ENCODE peak calls at places on chromosomes 3 and 15, in nine cellular contexts. E, Q, A, N, U, G, B, M and F are unnamed samples.

GRCh38 chr15:96181873-96182301 is 148.6 kb upstream of the NR2F2 start:
- DNase-seq in G (no peak), U (peak), A (peak), M (no peak), Q (peak), N (peak), E (no peak), B (no peak), F (no peak)

GRCh38 chr3:88810455-88810854 is 297.0 kb upstream of the EPHA3 start:
- DNase-seq in B (no peak), M (no peak), A (peak), Q (no peak), E (no peak), U (peak), N (no peak), G (no peak), F (no peak)

GRCh38 chr15:80423215-80423614 is 19.0 kb downstream of the ARNT2 start:
- DNase-seq in G (no peak), A (peak), E (no peak), B (no peak), U (peak), M (no peak), Q (no peak), N (no peak), F (no peak)

GRCh38 chr3:94615275-94616065 is 552.6 kb downstream of the NSUN3 start:
- DNase-seq in A (no peak), G (no peak), M (no peak), B (peak), N (no peak), E (no peak), Q (no peak), U (no peak), F (no peak)

GRCh38 chr3:191473766-191474198 is 12.8 kb downstream of the PYDC2 start:
- DNase-seq in G (no peak), N (no peak), U (no peak), A (no peak), E (no peak), M (no peak), Q (no peak), B (no peak), F (no peak)

GRCh38 chr3:170012683-170013400 is 25.0 kb upstream of the GPR160 start:
- DNase-seq in B (no peak), E (peak), A (no peak), N (no peak), G (no peak), M (no peak), U (no peak), Q (peak), F (no peak)

GRCh38 chr3:11386413-11387155 is 114.4 kb downstream of the ATG7 start:
- DNase-seq in A (peak), M (no peak), Q (peak), U (peak), E (peak), B (no peak), N (no peak), G (no peak), F (no peak)

GRCh38 chr15:89812847-89813320 is 1.8 kb downstream of the ANPEP start:
- DNase-seq in G (no peak), A (no peak), Q (no peak), U (no peak), N (no peak), B (no peak), M (no peak), E (no peak), F (no peak)

GRCh38 chr3:153350420-153350819 is 188.4 kb downstream of the RAP2B start:
- DNase-seq in B (peak), E (peak), A (peak), U (peak), G (no peak), Q (no peak), N (no peak), M (no peak), F (no peak)

GRCh38 chr3:51708216-51708845 is 1.5 kb downstream of the GRM2 start:
- DNase-seq in G (no peak), A (no peak), E (no peak), U (no peak), Q (no peak), N (peak), M (peak), B (no peak), F (no peak)

GRCh38 chr3:59873576-59874230 is 823.9 kb upstream of the CFAP20DC start:
- DNase-seq in G (no peak), U (no peak), N (no peak), M (no peak), E (no peak), Q (no peak), B (no peak), A (no peak), F (peak)

GRCh38 chr15:40766906-40767837 is 2.6 kb upstream of the C15orf62 start:
- DNase-seq in M (peak), A (peak), N (no peak), B (no peak), G (no peak), Q (no peak), E (no peak), U (peak), F (no peak)

GRCh38 chr3:158420654-158421396 is 150.2 kb upstream of the MLF1 start:
- DNase-seq in B (peak), A (peak), G (no peak), E (no peak), M (no peak), U (peak), N (no peak), Q (no peak), F (peak)

GRCh38 chr15:43376017-43376705 is 5.3 kb downstream of the TUBGCP4 start:
- DNase-seq in B (no peak), U (peak), E (peak), N (no peak), A (no peak), G (peak), Q (peak), M (no peak), F (peak)

GRCh38 chr15:41878355-41878699 is 15.5 kb downstream of the SPTBN5 start:
- DNase-seq in Q (no peak), B (no peak), G (no peak), N (no peak), M (no peak), E (no peak), U (no peak), A (no peak), F (no peak)

GRCh38 chr3:151356791-151357460 is 27.6 kb upstream of the P2RY13 start:
- DNase-seq in M (no peak), G (peak), A (peak), E (no peak), Q (no peak), U (peak), N (no peak), B (no peak), F (no peak)

GRCh38 chr3:149395107-149396089 is 17.9 kb upstream of the TM4SF1 start:
- DNase-seq in U (peak), M (peak), G (no peak), B (no peak), E (peak), Q (no peak), N (peak), A (peak), F (no peak)

GRCh38 chr3:78847603-78848002 is 920.2 kb downstream of the ROBO1 start:
- DNase-seq in E (no peak), B (no peak), A (no peak), G (no peak), Q (no peak), N (no peak), M (no peak), U (no peak), F (no peak)

GRCh38 chr3:13189639-13190375 is 116.6 kb upstream of the IQSEC1 start:
- DNase-seq in B (no peak), M (peak), G (no peak), E (peak), A (peak), N (no peak), U (peak), Q (no peak), F (peak)

DNA sequence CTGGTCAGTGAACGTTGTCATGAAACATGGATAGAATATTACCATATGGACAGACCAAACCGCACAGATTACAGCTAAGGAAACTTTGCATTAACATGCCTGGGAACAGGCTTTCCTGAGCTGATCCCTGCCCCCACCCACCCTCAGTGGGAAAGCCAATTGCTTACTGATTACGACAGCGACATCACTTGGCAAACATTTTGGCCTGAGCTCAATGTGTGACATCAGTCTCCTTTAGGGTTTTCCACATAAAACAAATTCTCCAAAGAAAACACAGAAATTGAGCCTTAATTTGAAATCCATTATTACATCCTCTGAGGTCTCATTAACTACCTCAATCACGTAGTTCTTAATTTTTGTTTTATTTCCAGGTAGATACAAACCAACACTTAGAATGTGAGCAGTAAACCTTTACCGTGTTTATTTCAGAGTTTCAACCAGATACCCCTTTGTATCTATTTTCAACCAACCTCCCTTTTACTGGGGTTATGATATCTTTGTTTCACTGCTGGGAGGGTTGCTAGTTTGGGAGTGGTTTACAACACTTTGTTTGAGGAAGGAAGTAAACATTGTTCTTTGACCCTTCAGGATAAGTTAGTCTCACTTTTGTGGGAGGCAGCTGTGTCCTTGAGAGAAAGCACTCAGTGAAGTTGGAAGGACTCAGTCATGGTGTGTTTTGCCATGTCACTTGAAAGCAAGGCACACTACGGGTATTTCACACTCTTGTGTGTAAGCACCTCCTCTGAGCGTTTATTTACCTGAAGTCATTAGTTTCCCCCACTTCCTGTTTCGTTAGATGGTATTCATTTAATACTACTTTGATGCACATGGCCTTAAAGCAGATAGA is 103.1 kb downstream of the CMSS1 start:
- DNase-seq in B (no peak), E (peak), Q (peak), M (peak), U (peak), N (peak), G (no peak), A (no peak), F (peak)
- TF ChIP-seq CTCF in B (no peak), E (no peak), Q (no peak), M (no peak), U (no peak), N (no peak), G (no peak), A (no peak), F (no peak)

DNA sequence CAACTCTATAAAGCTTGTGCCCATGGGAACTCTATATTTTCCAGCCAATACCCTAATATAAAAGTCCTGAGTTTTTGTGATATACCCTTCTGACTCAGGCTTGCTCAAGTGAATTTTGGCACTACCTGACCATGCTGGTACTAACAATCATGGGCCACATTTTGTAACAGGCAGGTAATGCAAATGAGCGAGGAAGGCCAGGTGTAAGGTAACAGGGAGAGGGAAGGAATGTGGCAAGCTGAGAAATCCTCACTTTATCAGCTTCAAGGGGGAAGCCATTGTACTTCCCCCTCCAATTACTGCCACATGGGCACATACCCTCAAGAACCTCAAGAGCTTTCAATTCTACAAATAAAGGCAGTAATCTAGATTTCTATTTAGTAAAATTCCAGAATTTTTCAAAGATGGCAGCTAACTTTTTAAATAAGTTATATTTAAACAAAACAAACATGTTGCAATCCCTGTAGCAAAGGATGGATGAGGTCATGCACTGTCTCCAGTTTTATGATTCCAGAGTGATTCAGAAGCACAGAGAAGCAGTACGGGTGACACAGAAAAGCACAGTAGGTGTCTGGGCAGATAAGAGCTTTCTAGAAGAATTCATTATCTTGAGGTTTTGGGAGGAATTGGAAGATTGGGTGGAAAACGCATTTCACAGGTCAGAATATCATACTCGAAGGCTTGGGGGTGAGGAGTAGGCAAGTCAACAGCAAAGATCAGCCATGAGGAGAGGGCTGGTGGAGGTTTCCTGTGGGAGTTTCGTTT is 87.6 kb downstream of the FOXP1 start:
- DNase-seq in G (no peak), N (no peak), M (no peak), B (peak), E (peak), A (peak), U (peak), Q (no peak), F (no peak)
- H3K4me3 ChIP-seq in G (no peak), N (peak), M (no peak), B (peak), E (no peak), A (peak), U (peak), Q (no peak), F (no peak)

GRCh38 chr15:45572627-45573026 is 14.6 kb upstream of the BLOC1S6 start:
- DNase-seq in G (no peak), M (no peak), N (no peak), B (no peak), A (no peak), U (no peak), Q (no peak), E (no peak), F (no peak)

DNA sequence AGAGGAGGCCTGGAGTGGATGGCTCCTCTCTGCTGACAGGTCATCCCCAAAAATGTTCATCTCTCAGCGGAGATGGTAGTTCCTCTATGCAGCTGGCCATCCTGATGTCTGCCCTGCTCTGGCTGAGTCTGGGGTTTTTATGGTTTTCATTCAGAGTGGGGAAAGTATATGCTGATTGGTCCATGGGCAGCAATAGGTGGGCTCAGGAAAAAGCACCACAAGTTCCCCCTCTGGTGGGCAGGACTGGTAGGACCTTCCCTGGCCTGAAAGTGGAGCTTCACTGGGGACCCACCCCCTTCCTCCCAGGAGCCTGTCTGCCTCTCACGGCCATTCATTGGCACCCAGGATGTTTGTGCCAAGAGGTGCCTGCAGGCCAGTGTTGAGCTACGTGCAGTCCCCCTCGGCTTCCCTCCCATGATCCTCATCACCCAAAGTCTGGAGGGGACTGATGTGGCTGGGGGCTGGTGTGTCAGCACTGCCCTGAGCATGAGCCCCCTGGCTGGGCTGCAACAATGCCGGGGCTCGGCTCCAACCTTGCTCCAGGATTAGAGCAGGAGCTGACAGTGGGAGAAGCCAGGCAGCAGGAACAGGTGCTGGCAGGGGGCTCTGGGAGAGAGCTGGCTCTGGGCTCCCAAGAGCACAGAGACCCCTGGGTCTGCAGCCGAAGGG is 13.1 kb upstream of the BLOC1S6 start:
- DNase-seq in U (peak), N (no peak), A (no peak), B (no peak), E (peak), Q (peak), G (peak), M (no peak), F (peak)
- TF ChIP-seq CTCF in U (peak), N (no peak), A (peak), B (peak), E (peak), Q (no peak), G (peak), M (no peak), F (peak)

GRCh38 chr3:9932535-9932842 is 1.1 kb upstream of the CRELD1 start:
- DNase-seq in A (no peak), N (no peak), E (no peak), B (no peak), Q (peak), M (no peak), G (no peak), U (no peak), F (no peak)
- H3K4me3 ChIP-seq in A (peak), N (peak), E (no peak), B (peak), Q (peak), M (peak), G (peak), U (peak), F (peak)

GRCh38 chr3:36943601-36944000 is 1.3 kb downstream of the TRANK1 start:
- DNase-seq in E (no peak), M (no peak), Q (no peak), A (no peak), N (no peak), U (no peak), B (no peak), G (no peak), F (no peak)

GRCh38 chr3:36942632-36943248 is 2.1 kb downstream of the TRANK1 start:
- DNase-seq in E (peak), M (no peak), U (no peak), N (no peak), B (no peak), Q (peak), G (no peak), A (no peak), F (no peak)

GRCh38 chr3:36945326-36945980 is 599 bp upstream of the TRANK1 start:
- DNase-seq in M (no peak), B (no peak), A (no peak), G (no peak), N (peak), Q (no peak), E (no peak), U (no peak), F (no peak)

GRCh38 chr3:36944641-36945270 is at the start of gene TRANK1:
- DNase-seq in B (no peak), G (peak), Q (peak), M (peak), N (peak), E (peak), U (peak), A (no peak), F (peak)

DNA sequence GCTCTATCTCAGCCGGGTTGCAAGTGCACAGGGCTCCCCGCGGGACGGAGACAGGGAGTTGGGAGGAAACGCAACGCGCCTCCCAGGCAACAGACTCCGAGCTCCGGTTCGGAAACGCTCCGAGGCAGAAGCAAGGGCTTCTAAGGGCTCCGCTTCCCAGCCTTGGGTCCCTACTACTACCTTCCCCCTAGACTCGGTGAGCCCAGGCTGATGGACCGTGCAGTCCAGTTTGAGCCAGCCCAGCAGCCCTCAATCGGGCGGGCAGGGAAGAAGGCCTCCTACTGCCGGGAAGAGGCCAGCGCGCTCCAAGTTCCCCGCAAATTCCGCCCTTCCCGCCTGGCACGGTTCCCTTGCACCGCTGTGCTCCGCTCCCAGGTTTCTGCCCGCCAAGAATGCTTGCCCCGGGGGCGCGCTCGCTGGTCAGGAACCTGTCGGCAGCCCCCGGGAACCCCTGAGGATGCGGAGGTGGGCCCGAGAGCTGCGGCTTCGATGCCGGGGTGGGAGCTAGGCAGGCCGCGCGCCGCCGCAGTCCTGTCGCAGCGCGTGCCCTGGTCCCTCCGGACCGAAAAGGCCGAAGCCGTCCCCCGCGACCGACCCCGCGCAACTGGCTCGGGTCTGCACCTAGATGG is 728 bp downstream of the TRANK1 start:
- DNase-seq in B (no peak), G (peak), E (peak), Q (peak), N (peak), A (peak), U (peak), M (peak), F (peak)
- TF ChIP-seq CTCF in B (no peak), G (no peak), E (no peak), Q (no peak), N (no peak), A (no peak), U (peak), M (no peak), F (no peak)

GRCh38 chr15:67843092-67843501 is 3.3 kb upstream of the RNU6-1 start:
- DNase-seq in G (no peak), Q (no peak), E (no peak), U (no peak), B (no peak), A (no peak), M (no peak), N (no peak), F (no peak)
- H3K4me3 ChIP-seq in G (no peak), Q (no peak), E (no peak), U (no peak), B (no peak), A (no peak), M (no peak), N (no peak), F (no peak)